ENCODE peak calls at places on chromosomes 2 and 18, in four cellular contexts. One of them, this sample, is unnamed.

GRCh38 chr18:68763082-68763481 is 34.8 kb upstream of the CCDC102B start:
- DNase-seq in A549: no peak
- DNase-seq in KBM-7: no peak
- DNase-seq in sciatic nerve: no peak
- DNase-seq in this sample: no peak

GRCh38 chr2:14866953-14867352 is 234.4 kb downstream of the LRATD1 start:
- DNase-seq in KBM-7: no peak
- DNase-seq in A549: no peak
- DNase-seq in sciatic nerve: no peak
- DNase-seq in this sample: no peak

GRCh38 chr2:168348076-168348475 is 100.7 kb upstream of the STK39 start:
- DNase-seq in KBM-7: peak
- DNase-seq in A549: peak
- DNase-seq in sciatic nerve: no peak
- DNase-seq in this sample: peak

GRCh38 chr2:150091896-150092295 is 395.6 kb downstream of the RND3 start:
- DNase-seq in A549: no peak
- DNase-seq in KBM-7: no peak
- DNase-seq in sciatic nerve: no peak
- DNase-seq in this sample: no peak

GRCh38 chr2:16394072-16394985 is 271.3 kb downstream of the CYRIA start:
- DNase-seq in A549: no peak
- DNase-seq in KBM-7: no peak
- DNase-seq in sciatic nerve: no peak
- DNase-seq in this sample: no peak

GRCh38 chr18:56083097-56083865 is 495.3 kb upstream of the TCF4 start:
- DNase-seq in KBM-7: no peak
- DNase-seq in A549: no peak
- DNase-seq in sciatic nerve: peak
- DNase-seq in this sample: no peak

GRCh38 chr2:173555833-173556232 is 201.2 kb downstream of the CDCA7 start:
- DNase-seq in KBM-7: no peak
- DNase-seq in sciatic nerve: no peak
- DNase-seq in A549: no peak
- DNase-seq in this sample: no peak

GRCh38 chr2:3200420-3200939 is 177.1 kb downstream of the EIPR1 start:
- DNase-seq in sciatic nerve: no peak
- DNase-seq in KBM-7: no peak
- DNase-seq in A549: no peak
- DNase-seq in this sample: no peak

GRCh38 chr2:65044097-65044735 is 12.0 kb upstream of the CEP68 start:
- DNase-seq in A549: no peak
- DNase-seq in KBM-7: no peak
- DNase-seq in sciatic nerve: no peak
- DNase-seq in this sample: no peak

GRCh38 chr18:7953085-7953958 is 386.2 kb downstream of the PTPRM start:
- DNase-seq in A549: no peak
- DNase-seq in sciatic nerve: no peak
- DNase-seq in KBM-7: no peak
- DNase-seq in this sample: no peak

GRCh38 chr2:216752855-216753505 is 57.6 kb upstream of the IGFBP5 start:
- DNase-seq in A549: no peak
- DNase-seq in KBM-7: no peak
- DNase-seq in sciatic nerve: no peak
- DNase-seq in this sample: no peak

GRCh38 chr18:23247363-23247762 is 112.1 kb downstream of the CABLES1 start:
- DNase-seq in sciatic nerve: no peak
- DNase-seq in KBM-7: no peak
- DNase-seq in A549: no peak
- DNase-seq in this sample: no peak

GRCh38 chr2:12251121-12251520 is 465.6 kb upstream of the TRIB2 start:
- DNase-seq in A549: no peak
- DNase-seq in sciatic nerve: no peak
- DNase-seq in KBM-7: no peak
- DNase-seq in this sample: no peak

GRCh38 chr18:9952633-9953416 is 39.0 kb downstream of the VAPA start:
- DNase-seq in KBM-7: peak
- DNase-seq in sciatic nerve: no peak
- DNase-seq in A549: no peak
- DNase-seq in this sample: peak

GRCh38 chr2:60966465-60967405 is 50.8 kb upstream of the PEX13 start:
- DNase-seq in A549: no peak
- DNase-seq in sciatic nerve: no peak
- DNase-seq in KBM-7: no peak
- DNase-seq in this sample: no peak

GRCh38 chr18:21134895-21135294 is 23.3 kb upstream of the ROCK1 start:
- DNase-seq in KBM-7: peak
- DNase-seq in A549: no peak
- DNase-seq in sciatic nerve: no peak
- DNase-seq in this sample: peak

GRCh38 chr2:217530399-217531100 is 472.2 kb downstream of the TNS1 start:
- DNase-seq in A549: no peak
- DNase-seq in sciatic nerve: no peak
- DNase-seq in KBM-7: no peak
- DNase-seq in this sample: no peak

GRCh38 chr2:219171231-219171651 is 1.4 kb upstream of the SLC23A3 start:
- DNase-seq in KBM-7: peak
- DNase-seq in sciatic nerve: peak
- DNase-seq in A549: peak
- DNase-seq in this sample: peak

GRCh38 chr2:240595381-240596079 is 9.0 kb downstream of the CAPN10 start:
- DNase-seq in KBM-7: peak
- DNase-seq in sciatic nerve: peak
- DNase-seq in A549: peak
- DNase-seq in this sample: peak

GRCh38 chr2:9250091-9250490 is 43.5 kb downstream of the ASAP2 start:
- DNase-seq in sciatic nerve: no peak
- DNase-seq in A549: no peak
- DNase-seq in KBM-7: no peak
- DNase-seq in this sample: no peak

GRCh38 chr18:54737986-54738385 is 90.3 kb upstream of the RAB27B start:
- DNase-seq in A549: peak
- DNase-seq in sciatic nerve: no peak
- DNase-seq in KBM-7: no peak
- DNase-seq in this sample: no peak

GRCh38 chr2:174015428-174015827 is 50.3 kb upstream of the SP3 start:
- DNase-seq in sciatic nerve: no peak
- DNase-seq in A549: no peak
- DNase-seq in KBM-7: no peak
- DNase-seq in this sample: no peak

GRCh38 chr2:149781263-149781808 is 193.8 kb upstream of the MMADHC start:
- DNase-seq in A549: no peak
- DNase-seq in sciatic nerve: no peak
- DNase-seq in KBM-7: no peak
- DNase-seq in this sample: no peak

GRCh38 chr2:218021536-218022071 is 18.8 kb upstream of the TNS1 start:
- DNase-seq in A549: no peak
- DNase-seq in KBM-7: no peak
- DNase-seq in sciatic nerve: peak
- DNase-seq in this sample: no peak

GRCh38 chr2:51734115-51734514 is 702.2 kb upstream of the NRXN1 start:
- DNase-seq in sciatic nerve: no peak
- DNase-seq in KBM-7: no peak
- DNase-seq in A549: no peak
- DNase-seq in this sample: peak

GRCh38 chr2:72921088-72921851 is 4.0 kb downstream of the EMX1 start:
- DNase-seq in A549: no peak
- DNase-seq in KBM-7: no peak
- DNase-seq in sciatic nerve: no peak
- DNase-seq in this sample: no peak

GRCh38 chr18:12838178-12838634 is 45.8 kb downstream of the PTPN2 start:
- DNase-seq in sciatic nerve: no peak
- DNase-seq in KBM-7: peak
- DNase-seq in A549: peak
- DNase-seq in this sample: peak

GRCh38 chr2:28810384-28811285 is at the start of gene SPDYA:
- DNase-seq in A549: peak
- DNase-seq in KBM-7: no peak
- DNase-seq in sciatic nerve: peak
- DNase-seq in this sample: peak

GRCh38 chr2:179274749-179275148 is 10.1 kb upstream of the SESTD1 start:
- DNase-seq in KBM-7: peak
- DNase-seq in A549: no peak
- DNase-seq in sciatic nerve: no peak
- DNase-seq in this sample: no peak

GRCh38 chr2:57330447-57330846 is 716.2 kb upstream of the VRK2 start:
- DNase-seq in KBM-7: no peak
- DNase-seq in sciatic nerve: no peak
- DNase-seq in A549: no peak
- DNase-seq in this sample: no peak

GRCh38 chr2:111252436-111252835 is 131.7 kb downstream of the BCL2L11 start:
- DNase-seq in KBM-7: no peak
- DNase-seq in sciatic nerve: no peak
- DNase-seq in A549: no peak
- DNase-seq in this sample: no peak

This sample was measured in Kasumi-1.